ENCODE peak calls at places on chromosomes 7 and 10, in nine cellular contexts. One of them, this sample, is unnamed.

GRCh38 chr7:140390466-140391190 is 7.7 kb downstream of the SLC37A3 start:
- DNase-seq in fibroblast of the aortic adventitia: peak; percentile 27
- DNase-seq in epithelial cell of esophagus: no peak
- DNase-seq in sigmoid colon: peak; percentile 10
- DNase-seq in IMR-90: peak; percentile 22
- DNase-seq in neural crest cell: no peak
- DNase-seq in endothelial cell: no peak
- DNase-seq in heart right ventricle: no peak
- DNase-seq in GM20000: peak; percentile 40
- DNase-seq in this sample: no peak

GRCh38 chr10:63466168-63466935 is 575 bp upstream of the JMJD1C start:
- DNase-seq in fibroblast of the aortic adventitia: peak; percentile 65
- DNase-seq in IMR-90: peak; percentile 55
- DNase-seq in neural crest cell: no peak
- DNase-seq in GM20000: peak; percentile 54
- DNase-seq in sigmoid colon: peak; percentile 79
- DNase-seq in epithelial cell of esophagus: peak; percentile 73
- DNase-seq in endothelial cell: peak; percentile 11
- DNase-seq in heart right ventricle: no peak
- DNase-seq in this sample: peak; percentile 42

GRCh38 chr7:144032985-144033384 is 15.8 kb upstream of the OR2A5 start:
- DNase-seq in heart right ventricle: no peak
- DNase-seq in epithelial cell of esophagus: no peak
- DNase-seq in sigmoid colon: no peak
- DNase-seq in IMR-90: no peak
- DNase-seq in neural crest cell: no peak
- DNase-seq in fibroblast of the aortic adventitia: no peak
- DNase-seq in endothelial cell: no peak
- DNase-seq in GM20000: no peak
- DNase-seq in this sample: no peak

GRCh38 chr10:103668351-103669242 is 175.1 kb downstream of the NEURL1 start:
- DNase-seq in epithelial cell of esophagus: no peak
- DNase-seq in GM20000: peak; percentile 52
- DNase-seq in heart right ventricle: peak; percentile 86
- DNase-seq in neural crest cell: no peak
- DNase-seq in sigmoid colon: peak; percentile 91
- DNase-seq in fibroblast of the aortic adventitia: peak; percentile 58
- DNase-seq in endothelial cell: no peak
- DNase-seq in IMR-90: peak; percentile 55
- DNase-seq in this sample: peak; percentile 65

GRCh38 chr7:128742206-128742605 is 3.0 kb downstream of the CALU start:
- DNase-seq in epithelial cell of esophagus: peak; percentile 72
- DNase-seq in sigmoid colon: no peak
- DNase-seq in endothelial cell: no peak
- DNase-seq in IMR-90: peak; percentile 66
- DNase-seq in GM20000: no peak
- DNase-seq in fibroblast of the aortic adventitia: peak; percentile 95
- DNase-seq in neural crest cell: no peak
- DNase-seq in heart right ventricle: no peak
- DNase-seq in this sample: no peak

GRCh38 chr7:73623798-73624668 is at the start of gene MLXIPL:
- DNase-seq in IMR-90: no peak
- DNase-seq in endothelial cell: peak; percentile 80
- DNase-seq in sigmoid colon: peak; percentile 80
- DNase-seq in epithelial cell of esophagus: peak; percentile 80
- DNase-seq in fibroblast of the aortic adventitia: no peak
- DNase-seq in neural crest cell: peak; percentile 72
- DNase-seq in GM20000: peak; percentile 71
- DNase-seq in heart right ventricle: peak; percentile 78
- DNase-seq in this sample: peak; percentile 75

GRCh38 chr7:66859794-66860645 is 61.0 kb upstream of the TMEM248 start:
- DNase-seq in neural crest cell: no peak
- DNase-seq in sigmoid colon: no peak
- DNase-seq in IMR-90: peak; percentile 42
- DNase-seq in GM20000: no peak
- DNase-seq in epithelial cell of esophagus: peak; percentile 32
- DNase-seq in endothelial cell: no peak
- DNase-seq in heart right ventricle: no peak
- DNase-seq in fibroblast of the aortic adventitia: no peak
- DNase-seq in this sample: no peak

GRCh38 chr10:123562811-123563580 is 103.2 kb upstream of the GPR26 start:
- DNase-seq in fibroblast of the aortic adventitia: no peak
- DNase-seq in sigmoid colon: peak; percentile 24
- DNase-seq in endothelial cell: no peak
- DNase-seq in GM20000: no peak
- DNase-seq in neural crest cell: no peak
- DNase-seq in epithelial cell of esophagus: no peak
- DNase-seq in IMR-90: no peak
- DNase-seq in heart right ventricle: no peak
- DNase-seq in this sample: peak; percentile 8

GRCh38 chr7:123797673-123798526 is 47.1 kb upstream of the HYAL4 start:
- DNase-seq in sigmoid colon: no peak
- DNase-seq in IMR-90: peak; percentile 78
- DNase-seq in GM20000: no peak
- DNase-seq in neural crest cell: no peak
- DNase-seq in epithelial cell of esophagus: peak; percentile 96
- DNase-seq in fibroblast of the aortic adventitia: peak; percentile 95
- DNase-seq in heart right ventricle: no peak
- DNase-seq in endothelial cell: no peak
- DNase-seq in this sample: peak; percentile 25

GRCh38 chr7:77729574-77730348 is 33.5 kb downstream of the RSBN1L start:
- DNase-seq in epithelial cell of esophagus: no peak
- DNase-seq in IMR-90: peak; percentile 31
- DNase-seq in heart right ventricle: no peak
- DNase-seq in endothelial cell: no peak
- DNase-seq in GM20000: no peak
- DNase-seq in sigmoid colon: no peak
- DNase-seq in neural crest cell: no peak
- DNase-seq in fibroblast of the aortic adventitia: no peak
- DNase-seq in this sample: no peak

GRCh38 chr7:140009735-140010134 is 53.0 kb downstream of the PARP12 start:
- DNase-seq in endothelial cell: no peak
- DNase-seq in epithelial cell of esophagus: no peak
- DNase-seq in neural crest cell: no peak
- DNase-seq in fibroblast of the aortic adventitia: no peak
- DNase-seq in sigmoid colon: peak; percentile 50
- DNase-seq in heart right ventricle: no peak
- DNase-seq in GM20000: no peak
- DNase-seq in IMR-90: no peak
- DNase-seq in this sample: no peak

GRCh38 chr7:49774459-49775064 is 1.1 kb downstream of the VWC2 start:
- DNase-seq in neural crest cell: peak; percentile 20
- DNase-seq in epithelial cell of esophagus: no peak
- DNase-seq in GM20000: peak; percentile 54
- DNase-seq in heart right ventricle: peak; percentile 46
- DNase-seq in fibroblast of the aortic adventitia: no peak
- DNase-seq in IMR-90: no peak
- DNase-seq in endothelial cell: peak; percentile 42
- DNase-seq in sigmoid colon: no peak
- DNase-seq in this sample: no peak

GRCh38 chr7:26667514-26668133 is 196.8 kb downstream of the SKAP2 start:
- DNase-seq in epithelial cell of esophagus: peak; percentile 90
- DNase-seq in IMR-90: peak; percentile 90
- DNase-seq in endothelial cell: peak; percentile 74
- DNase-seq in GM20000: peak; percentile 43
- DNase-seq in neural crest cell: peak; percentile 70
- DNase-seq in fibroblast of the aortic adventitia: peak; percentile 87
- DNase-seq in heart right ventricle: no peak
- DNase-seq in sigmoid colon: peak; percentile 69
- DNase-seq in this sample: peak; percentile 22

GRCh38 chr10:88245974-88246511 is 337.1 kb downstream of the RNLS start:
- DNase-seq in endothelial cell: no peak
- DNase-seq in sigmoid colon: peak; percentile 71
- DNase-seq in epithelial cell of esophagus: no peak
- DNase-seq in IMR-90: peak; percentile 76
- DNase-seq in heart right ventricle: no peak
- DNase-seq in neural crest cell: no peak
- DNase-seq in fibroblast of the aortic adventitia: peak; percentile 70
- DNase-seq in GM20000: no peak
- DNase-seq in this sample: no peak

GRCh38 chr7:131107343-131108211 is 220.1 kb upstream of the MKLN1 start:
- DNase-seq in fibroblast of the aortic adventitia: peak; percentile 91
- DNase-seq in sigmoid colon: peak; percentile 91
- DNase-seq in epithelial cell of esophagus: peak; percentile 56
- DNase-seq in GM20000: peak; percentile 93
- DNase-seq in endothelial cell: peak; percentile 41
- DNase-seq in neural crest cell: peak; percentile 17
- DNase-seq in IMR-90: peak; percentile 83
- DNase-seq in heart right ventricle: peak; percentile 60
- DNase-seq in this sample: peak; percentile 90

GRCh38 chr10:43903451-43903850 is 254.8 kb upstream of the ZNF32 start:
- DNase-seq in neural crest cell: no peak
- DNase-seq in fibroblast of the aortic adventitia: no peak
- DNase-seq in IMR-90: no peak
- DNase-seq in sigmoid colon: no peak
- DNase-seq in epithelial cell of esophagus: no peak
- DNase-seq in GM20000: no peak
- DNase-seq in endothelial cell: no peak
- DNase-seq in heart right ventricle: no peak
- DNase-seq in this sample: no peak

GRCh38 chr10:43902842-43903241 is 254.2 kb upstream of the ZNF32 start:
- DNase-seq in neural crest cell: no peak
- DNase-seq in fibroblast of the aortic adventitia: no peak
- DNase-seq in IMR-90: no peak
- DNase-seq in sigmoid colon: no peak
- DNase-seq in heart right ventricle: no peak
- DNase-seq in GM20000: no peak
- DNase-seq in endothelial cell: no peak
- DNase-seq in epithelial cell of esophagus: no peak
- DNase-seq in this sample: no peak

GRCh38 chr10:43901744-43902504 is 253.2 kb upstream of the ZNF32 start:
- DNase-seq in IMR-90: no peak
- DNase-seq in epithelial cell of esophagus: no peak
- DNase-seq in fibroblast of the aortic adventitia: no peak
- DNase-seq in neural crest cell: no peak
- DNase-seq in GM20000: no peak
- DNase-seq in heart right ventricle: no peak
- DNase-seq in sigmoid colon: no peak
- DNase-seq in endothelial cell: no peak
- DNase-seq in this sample: no peak

GRCh38 chr10:43899224-43899959 is 250.7 kb upstream of the ZNF32 start:
- DNase-seq in IMR-90: no peak
- DNase-seq in epithelial cell of esophagus: no peak
- DNase-seq in GM20000: no peak
- DNase-seq in heart right ventricle: no peak
- DNase-seq in sigmoid colon: no peak
- DNase-seq in fibroblast of the aortic adventitia: no peak
- DNase-seq in endothelial cell: no peak
- DNase-seq in neural crest cell: no peak
- DNase-seq in this sample: no peak

DNA sequence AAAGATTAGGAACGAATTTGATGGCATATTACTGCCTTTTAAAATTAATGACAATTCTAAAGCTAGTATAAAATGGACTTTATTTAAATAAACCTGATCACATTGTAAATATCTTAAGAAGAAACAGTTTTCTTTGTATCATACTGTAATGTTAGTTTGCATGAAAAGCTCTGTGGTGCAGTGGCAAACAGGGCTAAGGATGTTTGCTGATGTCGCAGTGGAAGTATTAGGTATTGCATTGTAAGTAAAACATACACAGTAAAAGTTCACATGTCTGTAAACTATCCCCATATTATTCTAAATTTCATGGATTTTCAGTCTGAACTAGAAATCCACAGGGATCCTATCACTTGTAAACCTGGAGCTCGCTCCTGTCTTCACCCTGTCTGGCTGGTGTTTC is 252.6 kb upstream of the ZNF32 start:
- DNase-seq in fibroblast of the aortic adventitia: peak; percentile 23
- DNase-seq in epithelial cell of esophagus: no peak
- DNase-seq in sigmoid colon: no peak
- DNase-seq in heart right ventricle: no peak
- DNase-seq in endothelial cell: no peak
- DNase-seq in GM20000: no peak
- DNase-seq in IMR-90: peak; percentile 46
- DNase-seq in neural crest cell: no peak
- DNase-seq in this sample: no peak
- TF ChIP-seq CTCF in fibroblast of the aortic adventitia: peak; percentile 36
- TF ChIP-seq CTCF in epithelial cell of esophagus: no peak
- TF ChIP-seq CTCF in sigmoid colon: no peak
- TF ChIP-seq CTCF in heart right ventricle: no peak
- TF ChIP-seq CTCF in endothelial cell: no peak
- TF ChIP-seq CTCF in GM20000: no peak
- TF ChIP-seq CTCF in IMR-90: peak; percentile 28
- TF ChIP-seq CTCF in neural crest cell: no peak
- TF ChIP-seq CTCF in this sample: no peak

GRCh38 chr10:76301950-76302349 is 870.5 kb downstream of the LRMDA start:
- DNase-seq in neural crest cell: no peak
- DNase-seq in epithelial cell of esophagus: peak; percentile 21
- DNase-seq in sigmoid colon: no peak
- DNase-seq in fibroblast of the aortic adventitia: no peak
- DNase-seq in heart right ventricle: no peak
- DNase-seq in IMR-90: no peak
- DNase-seq in endothelial cell: no peak
- DNase-seq in GM20000: no peak
- DNase-seq in this sample: no peak
- TF ChIP-seq CTCF in neural crest cell: peak; percentile 23
- TF ChIP-seq CTCF in epithelial cell of esophagus: peak; percentile 16
- TF ChIP-seq CTCF in sigmoid colon: no peak
- TF ChIP-seq CTCF in fibroblast of the aortic adventitia: no peak
- TF ChIP-seq CTCF in heart right ventricle: no peak
- TF ChIP-seq CTCF in IMR-90: no peak
- TF ChIP-seq CTCF in endothelial cell: no peak
- TF ChIP-seq CTCF in GM20000: no peak
- TF ChIP-seq CTCF in this sample: no peak

GRCh38 chr7:91046322-91047088 is 217.7 kb upstream of the FZD1 start:
- DNase-seq in neural crest cell: no peak
- DNase-seq in endothelial cell: no peak
- DNase-seq in IMR-90: peak; percentile 28
- DNase-seq in GM20000: no peak
- DNase-seq in sigmoid colon: no peak
- DNase-seq in heart right ventricle: no peak
- DNase-seq in fibroblast of the aortic adventitia: peak; percentile 58
- DNase-seq in epithelial cell of esophagus: no peak
- DNase-seq in this sample: no peak
- TF ChIP-seq CTCF in neural crest cell: peak; percentile 62
- TF ChIP-seq CTCF in endothelial cell: peak; percentile 59
- TF ChIP-seq CTCF in IMR-90: peak; percentile 36
- TF ChIP-seq CTCF in GM20000: no peak
- TF ChIP-seq CTCF in sigmoid colon: peak; percentile 37
- TF ChIP-seq CTCF in heart right ventricle: peak; percentile 37
- TF ChIP-seq CTCF in fibroblast of the aortic adventitia: peak; percentile 39
- TF ChIP-seq CTCF in epithelial cell of esophagus: no peak
- TF ChIP-seq CTCF in this sample: no peak

GRCh38 chr7:99997545-99998137 is 17.8 kb upstream of the ZKSCAN1 start:
- DNase-seq in sigmoid colon: peak; percentile 78
- DNase-seq in fibroblast of the aortic adventitia: peak; percentile 13
- DNase-seq in IMR-90: no peak
- DNase-seq in neural crest cell: no peak
- DNase-seq in epithelial cell of esophagus: peak; percentile 20
- DNase-seq in GM20000: peak; percentile 69
- DNase-seq in heart right ventricle: peak; percentile 71
- DNase-seq in endothelial cell: peak; percentile 33
- DNase-seq in this sample: peak; percentile 77
- TF ChIP-seq CTCF in sigmoid colon: peak; percentile 47
- TF ChIP-seq CTCF in fibroblast of the aortic adventitia: peak; percentile 29
- TF ChIP-seq CTCF in IMR-90: no peak
- TF ChIP-seq CTCF in neural crest cell: no peak
- TF ChIP-seq CTCF in epithelial cell of esophagus: no peak
- TF ChIP-seq CTCF in GM20000: peak; percentile 0
- TF ChIP-seq CTCF in heart right ventricle: peak; percentile 53
- TF ChIP-seq CTCF in endothelial cell: peak; percentile 25
- TF ChIP-seq CTCF in this sample: peak; percentile 1